ENCODE peak calls at places on chromosomes 13 and 19, in five cellular contexts. H, O, B, I and X are unnamed samples. For H3K4me1 and H3K9me3, the result is how much of the 10 kb centered on the place peaks cover.

GRCh38 chr13:35164324-35164932 is 222.4 kb downstream of the NBEA start:
- DNase-seq in B (peak), I (no peak), O (no peak), H (peak), X (peak)

GRCh38 chr19:45676851-45677263 is 8.8 kb downstream of the GIPR start:
- DNase-seq in H (no peak), O (peak), B (peak), I (no peak), X (no peak)

GRCh38 chr13:26653310-26653709 is 95.8 kb downstream of the WASF3 start:
- DNase-seq in I (no peak), H (no peak), B (no peak), O (no peak), X (no peak)

GRCh38 chr13:48210178-48210577 is 22.8 kb upstream of the ITM2B start:
- DNase-seq in I (no peak), H (no peak), B (no peak), O (no peak), X (no peak)

GRCh38 chr13:73074101-73074500 is 15.3 kb downstream of the KLF5 start:
- DNase-seq in I (no peak), H (no peak), B (no peak), O (no peak), X (no peak)

GRCh38 chr13:34161829-34162544 is 344.0 kb downstream of the RFC3 start:
- DNase-seq in B (no peak), H (peak), I (no peak), O (no peak), X (no peak)

GRCh38 chr19:10763399-10763798 is 45.5 kb downstream of the DNM2 start:
- DNase-seq in B (no peak), H (no peak), I (no peak), O (no peak), X (no peak)

GRCh38 chr13:94129490-94129894 is 350.0 kb downstream of the DCT start:
- DNase-seq in B (no peak), H (no peak), I (no peak), O (no peak), X (no peak)

GRCh38 chr13:111922086-111922485 is 144.9 kb upstream of the SOX1 start:
- DNase-seq in H (no peak), I (no peak), O (no peak), B (no peak), X (no peak)

DNA sequence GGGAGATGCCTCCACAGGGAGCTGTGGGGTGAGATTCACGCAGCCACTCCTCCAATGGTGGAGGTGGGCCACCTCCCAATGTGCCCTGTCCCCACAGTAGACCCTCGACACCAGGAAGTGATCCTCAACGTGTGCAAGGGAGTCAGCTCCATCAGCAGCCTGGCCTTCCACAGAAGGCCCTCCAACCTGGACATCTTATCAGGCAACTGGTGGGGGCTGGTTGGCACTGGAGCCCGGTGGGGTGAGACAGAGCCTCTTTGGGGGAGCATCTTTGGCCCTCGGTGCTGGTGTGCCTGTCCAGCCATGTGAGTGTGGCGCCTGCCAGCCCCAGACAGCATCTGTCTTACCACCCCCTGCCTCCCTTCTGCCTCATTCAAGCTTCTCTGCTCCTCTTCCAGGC is 19.7 kb upstream of the RNF17 start:
- DNase-seq in I (no peak), B (no peak), H (no peak), O (no peak), X (no peak)
- H3K4me1 ChIP-seq in I (under half), B (under half), H (under half), O (under half), X (under half)

DNA sequence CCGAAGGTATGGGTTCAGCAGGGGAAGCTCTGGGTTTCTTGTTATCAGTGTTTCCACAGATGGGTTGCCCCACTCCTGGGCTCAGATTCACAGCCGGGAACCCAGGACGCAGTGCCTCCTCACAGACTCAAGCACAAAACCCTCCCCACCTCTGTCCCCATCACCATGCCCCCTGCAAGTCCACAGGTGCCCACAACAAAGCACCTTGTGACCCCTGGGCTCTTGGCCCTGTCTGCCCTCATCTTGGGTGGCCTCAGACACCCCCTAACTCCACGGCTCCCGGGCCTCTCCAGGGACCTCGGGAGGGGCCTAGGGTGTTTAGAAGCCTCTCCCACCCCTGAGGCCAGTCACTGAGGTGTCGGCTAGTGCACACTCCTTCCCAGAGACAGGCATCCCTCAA is 231.7 kb downstream of the TUBA3C start:
- DNase-seq in O (no peak), B (no peak), H (no peak), I (no peak), X (no peak)
- H3K9me3 ChIP-seq in O (under half), B (under half), H (under half), I (under half), X (under half)

DNA sequence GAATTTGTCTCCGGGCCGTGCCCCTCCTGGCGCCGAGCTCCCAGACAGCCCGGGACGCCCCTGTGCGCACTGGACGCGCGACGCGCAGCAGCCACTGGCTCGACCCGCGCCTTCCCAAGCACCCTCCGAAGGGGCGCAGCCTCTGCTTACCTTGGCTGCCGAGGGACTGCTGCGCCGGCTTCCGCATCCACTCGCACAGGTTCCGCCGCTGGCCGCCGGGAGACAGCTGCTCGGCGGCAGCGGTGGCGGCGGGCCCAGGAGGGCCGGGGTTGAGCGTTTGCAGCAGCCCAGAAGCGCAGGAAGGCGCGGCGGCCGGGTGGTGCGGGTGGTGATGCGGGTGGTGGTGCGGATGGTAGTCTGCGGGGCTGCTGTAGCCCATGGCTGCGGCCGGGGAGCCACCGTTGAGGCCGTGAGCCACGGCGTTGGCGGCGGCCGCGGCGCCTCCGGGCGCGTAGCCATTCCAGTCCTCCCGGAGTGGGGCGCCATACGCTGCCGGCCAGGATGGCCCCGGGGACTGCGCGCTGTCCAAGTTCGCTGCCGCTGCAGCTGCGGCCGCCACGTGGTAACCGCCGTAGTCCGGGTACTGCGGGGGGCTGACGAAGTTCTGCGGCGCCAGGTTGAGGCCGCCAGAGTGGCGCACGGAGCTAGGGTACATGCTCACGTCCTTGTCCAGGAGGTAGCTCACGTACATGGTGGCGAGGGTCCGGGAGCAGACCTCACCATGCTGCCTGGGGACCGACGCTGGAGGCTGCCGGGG is 621 bp downstream of the CDX2 start:
- DNase-seq in I (no peak), O (no peak), B (no peak), H (no peak), X (no peak)
- H3K4me1 ChIP-seq in I (under half), O (under half), B (under half), H (under half), X (under half)

GRCh38 chr13:60689076-60689475 is 292.1 kb downstream of the TDRD3 start:
- DNase-seq in O (no peak), B (no peak), H (no peak), I (no peak), X (no peak)
- H3K9me3 ChIP-seq in O (under half), B (under half), H (under half), I (under half), X (under half)

GRCh38 chr19:48325265-48325910 is at the start of gene EMP3:
- DNase-seq in I (peak), B (peak), O (peak), H (peak), X (peak)
- H3K4me1 ChIP-seq in I (under half), B (half or more), O (half or more), H (under half), X (half or more)